ENCODE peak calls at places on chromosome 1, in nine cellular contexts. K is psoas muscle, G is transverse colon, C is cardiac fibroblast, I is WERI-Rb-1, S is GM12865, O is DND-41, N is AG04450, M is foreskin fibroblast. U is an unnamed sample.

GRCh38 chr1:3578433-3578805 is 32.9 kb downstream of the MEGF6 start:
- DNase-seq in K (no peak), I (no peak), G (no peak), O (no peak), M (no peak), S (no peak), N (no peak), C (no peak), U (no peak)

GRCh38 chr1:7781923-7782495 is 2.1 kb upstream of the PER3 start:
- DNase-seq in N (no peak), S (peak; percentile 48), C (no peak), G (peak; percentile 57), O (no peak), M (no peak), I (no peak), K (no peak), U (no peak)

GRCh38 chr1:68758666-68759209 is 261.9 kb upstream of the DEPDC1 start:
- DNase-seq in O (no peak), C (no peak), M (no peak), I (no peak), G (no peak), S (no peak), K (no peak), N (no peak), U (no peak)

GRCh38 chr1:231153726-231154125 is 8.1 kb upstream of the TRIM67 start:
- DNase-seq in G (no peak), K (no peak), S (no peak), O (no peak), C (no peak), M (no peak), N (no peak), I (no peak), U (no peak)

GRCh38 chr1:150420560-150421265 is 56.8 kb downstream of the RPRD2 start:
- DNase-seq in S (no peak), O (no peak), C (peak; percentile 25), G (no peak), M (peak; percentile 7), K (no peak), N (no peak), I (no peak), U (no peak)

GRCh38 chr1:20093303-20093702 is 23.3 kb downstream of the PLA2G5 start:
- DNase-seq in O (no peak), C (no peak), S (no peak), K (no peak), I (no peak), N (no peak), G (no peak), M (no peak), U (no peak)

GRCh38 chr1:12654657-12655056 is 10.8 kb downstream of the AADACL4 start:
- DNase-seq in C (no peak), G (peak; percentile 11), M (no peak), O (no peak), S (no peak), I (no peak), N (no peak), K (peak; percentile 12), U (no peak)

GRCh38 chr1:17765444-17766411 is 10.6 kb downstream of the ACTL8 start:
- DNase-seq in O (no peak), N (peak; percentile 83), C (peak; percentile 99), K (no peak), G (no peak), I (no peak), M (peak; percentile 94), S (no peak), U (peak; percentile 71)

GRCh38 chr1:166184897-166185296 is 18.1 kb upstream of the FAM78B start:
- DNase-seq in N (no peak), S (no peak), C (peak; percentile 86), K (no peak), O (no peak), G (no peak), M (no peak), I (no peak), U (no peak)

GRCh38 chr1:160374291-160374690 is 7.4 kb downstream of the NHLH1 start:
- DNase-seq in K (no peak), G (no peak), M (no peak), S (no peak), C (no peak), I (no peak), O (no peak), N (no peak), U (no peak)

GRCh38 chr1:160373696-160374095 is 6.8 kb downstream of the NHLH1 start:
- DNase-seq in G (no peak), O (no peak), M (no peak), C (no peak), N (no peak), S (no peak), K (no peak), I (no peak), U (no peak)

GRCh38 chr1:160375788-160376524 is 9.1 kb downstream of the NHLH1 start:
- DNase-seq in S (peak; percentile 56), O (no peak), I (peak; percentile 66), K (no peak), M (no peak), C (peak; percentile 32), N (no peak), G (no peak), U (no peak)

GRCh38 chr1:160376525-160377131 is 9.8 kb downstream of the NHLH1 start:
- DNase-seq in O (peak; percentile 63), M (peak; percentile 47), K (no peak), N (peak; percentile 37), C (peak; percentile 81), G (peak; percentile 17), S (peak; percentile 73), I (peak; percentile 79), U (no peak)

DNA sequence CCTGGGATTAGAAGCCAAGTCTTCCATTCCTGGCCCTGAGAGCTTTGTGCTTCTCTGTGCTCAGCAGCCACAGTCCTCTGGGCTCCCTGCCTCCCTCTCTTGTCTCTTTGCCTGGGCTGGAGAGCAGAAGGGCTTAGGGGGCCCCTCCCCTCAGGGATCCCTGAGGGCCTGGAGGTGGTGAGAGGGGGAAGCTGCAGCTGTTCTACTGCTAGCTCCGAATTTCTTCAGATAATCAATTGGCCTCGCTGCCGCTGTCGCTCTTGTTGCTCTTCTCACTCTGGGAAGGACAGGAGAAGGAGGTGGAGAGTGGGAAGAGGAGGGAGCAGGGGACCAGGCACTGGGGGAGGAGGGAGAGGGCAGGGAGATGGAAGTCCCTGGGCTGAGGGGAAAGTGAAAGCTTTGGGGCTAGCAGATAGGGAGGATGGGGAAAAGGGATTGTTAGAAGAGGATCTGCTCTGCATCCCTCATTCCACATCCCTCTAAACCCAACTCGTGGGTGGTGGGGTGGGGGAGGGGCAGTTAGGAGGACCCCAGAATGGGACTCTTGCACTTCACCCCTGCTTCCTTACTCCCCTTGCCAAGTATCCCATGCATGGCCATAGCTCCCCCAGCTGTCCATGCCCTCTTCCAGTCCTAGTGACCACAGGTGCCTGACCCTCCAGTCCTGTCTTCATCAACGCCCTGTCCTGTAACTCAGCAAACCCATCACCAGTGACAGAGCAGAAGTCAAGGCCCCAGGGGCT is 8.0 kb downstream of the NHLH1 start:
- DNase-seq in S (no peak), K (no peak), C (no peak), I (peak; percentile 97), M (no peak), N (no peak), G (no peak), O (no peak), U (no peak)
- TF ChIP-seq CTCF in S (no peak), K (no peak), C (no peak), I (peak; percentile 55), M (no peak), N (no peak), G (no peak), O (no peak), U (no peak)

DNA sequence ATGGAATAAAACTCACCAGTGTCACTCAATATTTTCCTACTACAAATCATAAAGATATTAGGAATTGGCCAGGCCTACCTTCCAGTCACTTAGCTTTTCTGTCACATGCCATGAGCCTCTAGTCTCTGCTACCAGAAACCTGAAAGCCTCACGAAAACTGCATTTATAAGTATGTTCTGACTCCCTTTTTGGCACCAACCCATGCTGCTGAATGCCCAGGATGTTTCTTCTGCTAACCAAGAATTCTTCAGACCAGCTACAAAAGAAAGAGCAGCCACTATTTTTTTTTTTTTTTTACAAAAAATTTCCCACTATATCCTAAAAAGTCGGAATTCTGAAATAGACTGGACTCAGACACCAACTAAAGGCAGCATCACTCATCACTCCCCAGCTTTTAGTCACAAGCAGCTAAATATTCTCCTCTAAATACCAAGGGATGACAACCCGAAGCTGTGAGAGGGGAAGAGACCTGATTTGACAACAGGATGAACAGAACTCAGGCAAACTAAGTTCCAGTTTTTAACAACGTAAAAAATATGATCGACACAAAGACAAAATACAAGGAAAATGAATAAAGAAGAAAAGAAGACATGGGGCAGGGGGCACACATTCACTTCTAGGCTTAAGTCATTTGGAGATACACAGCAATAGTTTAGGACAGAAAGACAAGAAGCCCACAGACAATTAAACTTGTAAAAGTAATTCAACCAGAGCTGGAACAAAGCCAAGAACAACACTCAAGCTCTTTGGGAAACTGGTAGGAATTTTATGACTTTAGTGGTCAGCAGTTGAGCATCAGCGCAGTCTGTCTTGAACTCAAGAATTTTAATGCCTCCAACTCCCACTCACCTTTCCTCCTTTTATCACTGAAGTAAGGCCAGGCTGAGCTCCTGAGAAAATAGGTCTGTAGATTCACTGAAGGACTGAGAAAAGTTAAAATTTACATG is 1.6 kb downstream of the DCAF8 start:
- DNase-seq in C (peak; percentile 92), O (no peak), I (no peak), N (peak; percentile 68), S (peak; percentile 3), K (no peak), G (no peak), M (peak; percentile 68), U (peak; percentile 65)
- H3K4me3 ChIP-seq in C (peak overlapping the region; percentile 98), O (peak overlapping the region; percentile 77), I (peak overlapping the region; percentile 66), N (peak overlapping the region; percentile 100), S (peak overlapping the region; percentile 86), K (peak overlapping the region; percentile 80), G (no peak overlapping the region), M (peak overlapping the region; percentile 99), U (peak overlapping the region; percentile 99)

GRCh38 chr1:167538657-167539056 is 14.9 kb downstream of the CREG1 start:
- DNase-seq in I (no peak), K (no peak), C (no peak), S (no peak), N (no peak), G (no peak), O (no peak), M (peak; percentile 3), U (no peak)
- TF ChIP-seq CTCF in I (no peak), K (no peak), C (no peak), S (no peak), N (peak; percentile 24), G (no peak), O (no peak), M (no peak), U (no peak)

GRCh38 chr1:1165485-1165884 is 8.2 kb upstream of the TTLL10 start:
- DNase-seq in K (peak; percentile 44), O (no peak), N (no peak), C (no peak), S (no peak), G (no peak), I (no peak), M (no peak), U (no peak)

GRCh38 chr1:1163538-1164070 is 10.1 kb upstream of the TTLL10 start:
- DNase-seq in O (no peak), G (no peak), C (no peak), N (no peak), K (no peak), I (no peak), M (no peak), S (no peak), U (no peak)

GRCh38 chr1:1164701-1165451 is 8.8 kb upstream of the TTLL10 start:
- DNase-seq in O (no peak), I (no peak), S (no peak), C (no peak), M (no peak), N (no peak), G (peak; percentile 67), K (peak; percentile 51), U (no peak)

GRCh38 chr1:1162597-1163537 is 10.8 kb upstream of the TTLL10 start:
- DNase-seq in S (no peak), O (no peak), N (no peak), C (no peak), K (no peak), G (peak; percentile 92), M (no peak), I (no peak), U (no peak)

GRCh38 chr1:1164361-1164700 is 9.3 kb upstream of the TTLL10 start:
- DNase-seq in O (no peak), G (no peak), K (peak; percentile 44), M (no peak), I (no peak), S (no peak), C (no peak), N (no peak), U (no peak)
- H3K4me3 ChIP-seq in O (no peak overlapping the region), G (peak overlapping the region; percentile 4), K (no peak overlapping the region), M (no peak overlapping the region), I (no peak overlapping the region), S (no peak overlapping the region), C (no peak overlapping the region), N (no peak overlapping the region), U (no peak overlapping the region)

U was measured in AG04449.